ENCODE peak calls at places on chromosomes 7 and 10, in four cellular contexts. One of them, this sample, is unnamed.

GRCh38 chr10:75335191-75335590 is 66.4 kb downstream of the ZNF503 start:
- DNase-seq in left ventricle myocardium inferior: no peak
- DNase-seq in mesendoderm: no peak
- DNase-seq in tibial artery: no peak
- DNase-seq in this sample: no peak

GRCh38 chr7:90889644-90890043 is 293.5 kb downstream of the CDK14 start:
- DNase-seq in mesendoderm: no peak
- DNase-seq in tibial artery: no peak
- DNase-seq in left ventricle myocardium inferior: no peak
- DNase-seq in this sample: no peak

GRCh38 chr7:105932835-105933477 is 30.1 kb upstream of the CDHR3 start:
- DNase-seq in mesendoderm: peak; percentile 19
- DNase-seq in tibial artery: no peak
- DNase-seq in left ventricle myocardium inferior: no peak
- DNase-seq in this sample: no peak

GRCh38 chr10:50286517-50286916 is 35.2 kb upstream of the ASAH2 start:
- DNase-seq in tibial artery: no peak
- DNase-seq in left ventricle myocardium inferior: no peak
- DNase-seq in mesendoderm: no peak
- DNase-seq in this sample: no peak

GRCh38 chr10:57788117-57788516 is 479.6 kb downstream of the IPMK start:
- DNase-seq in tibial artery: no peak
- DNase-seq in mesendoderm: peak; percentile 42
- DNase-seq in left ventricle myocardium inferior: no peak
- DNase-seq in this sample: no peak

GRCh38 chr10:44853148-44853734 is 57.9 kb upstream of the TMEM72 start:
- DNase-seq in left ventricle myocardium inferior: no peak
- DNase-seq in mesendoderm: no peak
- DNase-seq in tibial artery: no peak
- DNase-seq in this sample: no peak

GRCh38 chr10:77609781-77610272 is 27.8 kb downstream of the KCNMA1 start:
- DNase-seq in mesendoderm: no peak
- DNase-seq in tibial artery: no peak
- DNase-seq in left ventricle myocardium inferior: no peak
- DNase-seq in this sample: no peak

GRCh38 chr10:70585555-70586243 is 16.8 kb downstream of the PRF1 start:
- DNase-seq in mesendoderm: no peak
- DNase-seq in tibial artery: no peak
- DNase-seq in left ventricle myocardium inferior: no peak
- DNase-seq in this sample: no peak

GRCh38 chr10:129411146-129411705 is 55.8 kb upstream of the MGMT start:
- DNase-seq in tibial artery: no peak
- DNase-seq in left ventricle myocardium inferior: no peak
- DNase-seq in mesendoderm: no peak
- DNase-seq in this sample: no peak

GRCh38 chr7:73473636-73474035 is 40.1 kb downstream of the FZD9 start:
- DNase-seq in tibial artery: no peak
- DNase-seq in mesendoderm: no peak
- DNase-seq in left ventricle myocardium inferior: no peak
- DNase-seq in this sample: no peak

GRCh38 chr10:80429521-80429966 is 21.2 kb downstream of the PRXL2A start:
- DNase-seq in mesendoderm: no peak
- DNase-seq in left ventricle myocardium inferior: no peak
- DNase-seq in tibial artery: peak; percentile 64
- DNase-seq in this sample: no peak

GRCh38 chr10:35470535-35470934 is 134.2 kb downstream of the CCNY start:
- DNase-seq in mesendoderm: peak; percentile 89
- DNase-seq in left ventricle myocardium inferior: no peak
- DNase-seq in tibial artery: no peak
- DNase-seq in this sample: peak; percentile 52

GRCh38 chr7:12317675-12318074 is 86.0 kb downstream of the VWDE start:
- DNase-seq in left ventricle myocardium inferior: no peak
- DNase-seq in tibial artery: no peak
- DNase-seq in mesendoderm: no peak
- DNase-seq in this sample: no peak

GRCh38 chr10:43223056-43223455 is 43.8 kb downstream of the RASGEF1A start:
- DNase-seq in left ventricle myocardium inferior: no peak
- DNase-seq in tibial artery: no peak
- DNase-seq in mesendoderm: no peak
- DNase-seq in this sample: no peak

GRCh38 chr7:92061154-92061553 is 73.1 kb downstream of the CYP51A1 start:
- DNase-seq in tibial artery: no peak
- DNase-seq in mesendoderm: no peak
- DNase-seq in left ventricle myocardium inferior: no peak
- DNase-seq in this sample: no peak

GRCh38 chr7:105838273-105839141 is 37.9 kb downstream of the ATXN7L1 start:
- DNase-seq in tibial artery: no peak
- DNase-seq in left ventricle myocardium inferior: peak; percentile 29
- DNase-seq in mesendoderm: peak; percentile 79
- DNase-seq in this sample: no peak

GRCh38 chr10:95552680-95553342 is 8.4 kb downstream of the SORBS1 start:
- DNase-seq in tibial artery: no peak
- DNase-seq in left ventricle myocardium inferior: no peak
- DNase-seq in mesendoderm: peak; percentile 78
- DNase-seq in this sample: no peak

GRCh38 chr7:111863269-111863668 is 301.0 kb upstream of the IMMP2L start:
- DNase-seq in mesendoderm: no peak
- DNase-seq in tibial artery: no peak
- DNase-seq in left ventricle myocardium inferior: no peak
- DNase-seq in this sample: no peak

GRCh38 chr7:85528581-85528980 is 341.7 kb upstream of the SEMA3D start:
- DNase-seq in tibial artery: no peak
- DNase-seq in mesendoderm: no peak
- DNase-seq in left ventricle myocardium inferior: no peak
- DNase-seq in this sample: no peak

GRCh38 chr7:78095549-78095948 is 297.0 kb downstream of the PHTF2 start:
- DNase-seq in mesendoderm: peak; percentile 45
- DNase-seq in tibial artery: no peak
- DNase-seq in left ventricle myocardium inferior: no peak
- DNase-seq in this sample: no peak

GRCh38 chr7:1027285-1028043 is 16.9 kb upstream of the GPR146 start:
- DNase-seq in left ventricle myocardium inferior: no peak
- DNase-seq in tibial artery: no peak
- DNase-seq in mesendoderm: peak; percentile 51
- DNase-seq in this sample: no peak

GRCh38 chr7:53062796-53063195 is 27.4 kb downstream of the POM121L12 start:
- DNase-seq in mesendoderm: no peak
- DNase-seq in left ventricle myocardium inferior: no peak
- DNase-seq in tibial artery: no peak
- DNase-seq in this sample: no peak

DNA sequence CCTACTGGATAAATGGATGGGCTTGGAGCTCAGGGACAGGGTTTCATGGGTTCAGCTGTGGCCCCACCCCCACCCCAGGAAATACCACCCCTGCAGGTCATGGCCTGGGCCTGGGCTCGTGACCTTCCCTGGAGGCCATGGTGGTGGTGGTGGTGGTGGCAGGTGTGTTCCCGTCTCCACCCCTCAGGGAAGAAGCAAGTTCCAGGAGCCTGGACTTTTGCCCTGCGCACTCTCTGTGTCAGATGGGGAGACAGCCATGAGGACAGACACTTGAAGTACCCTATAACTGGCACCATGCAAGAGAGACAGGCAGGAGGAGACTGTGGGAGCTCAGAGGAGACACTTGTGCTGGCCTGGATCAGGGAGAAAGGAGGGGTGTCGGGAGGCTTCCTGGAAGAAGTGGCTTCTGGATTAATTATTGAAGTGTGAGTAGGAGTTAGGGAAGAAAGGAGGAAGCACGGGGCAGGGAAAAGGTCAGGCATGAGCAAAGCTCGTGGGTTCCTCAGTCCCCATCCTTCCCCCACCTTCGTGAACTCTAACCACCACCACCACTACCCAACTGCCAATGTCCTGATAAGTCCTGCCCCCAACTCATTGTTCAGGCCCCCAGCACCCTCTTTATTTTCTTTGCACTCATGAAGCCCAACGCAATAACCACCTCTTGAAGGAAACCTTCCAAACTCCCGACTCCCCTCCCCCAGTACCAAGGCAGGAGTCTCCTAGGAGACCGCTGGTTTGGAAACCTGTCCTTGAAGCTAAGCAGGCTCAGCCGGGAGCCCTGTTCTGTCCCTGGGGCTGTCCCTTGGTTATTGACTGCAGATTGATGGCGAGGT is 8.9 kb downstream of the SH2B2 start:
- DNase-seq in tibial artery: no peak
- DNase-seq in left ventricle myocardium inferior: no peak
- DNase-seq in mesendoderm: peak; percentile 21
- DNase-seq in this sample: no peak
- H3K4me1 ChIP-seq in tibial artery: no peaks in the 10 kb centered on the region
- H3K4me1 ChIP-seq in left ventricle myocardium inferior: peaks cover 10% of the 10 kb centered on the region
- H3K4me1 ChIP-seq in mesendoderm: peaks cover 3% of the 10 kb centered on the region
- H3K4me1 ChIP-seq in this sample: peaks cover 4% of the 10 kb centered on the region

GRCh38 chr10:17022898-17023297 is 106.7 kb downstream of the CUBN start:
- DNase-seq in left ventricle myocardium inferior: no peak
- DNase-seq in mesendoderm: peak; percentile 45
- DNase-seq in tibial artery: no peak
- DNase-seq in this sample: no peak
- H3K27ac ChIP-seq in left ventricle myocardium inferior: peak overlapping the region; percentile 79
- H3K27ac ChIP-seq in mesendoderm: peak overlapping the region; percentile 59
- H3K27ac ChIP-seq in tibial artery: peak overlapping the region; percentile 63
- H3K27ac ChIP-seq in this sample: peak overlapping the region; percentile 54

GRCh38 chr10:103854265-103854686 is 1.1 kb downstream of the SH3PXD2A start:
- DNase-seq in left ventricle myocardium inferior: no peak
- DNase-seq in tibial artery: peak; percentile 67
- DNase-seq in mesendoderm: peak; percentile 85
- DNase-seq in this sample: no peak
- H3K4me1 ChIP-seq in left ventricle myocardium inferior: peaks cover 68% of the 10 kb centered on the region
- H3K4me1 ChIP-seq in tibial artery: peaks cover 65% of the 10 kb centered on the region
- H3K4me1 ChIP-seq in mesendoderm: peaks cover 13% of the 10 kb centered on the region
- H3K4me1 ChIP-seq in this sample: peaks cover 58% of the 10 kb centered on the region

DNA sequence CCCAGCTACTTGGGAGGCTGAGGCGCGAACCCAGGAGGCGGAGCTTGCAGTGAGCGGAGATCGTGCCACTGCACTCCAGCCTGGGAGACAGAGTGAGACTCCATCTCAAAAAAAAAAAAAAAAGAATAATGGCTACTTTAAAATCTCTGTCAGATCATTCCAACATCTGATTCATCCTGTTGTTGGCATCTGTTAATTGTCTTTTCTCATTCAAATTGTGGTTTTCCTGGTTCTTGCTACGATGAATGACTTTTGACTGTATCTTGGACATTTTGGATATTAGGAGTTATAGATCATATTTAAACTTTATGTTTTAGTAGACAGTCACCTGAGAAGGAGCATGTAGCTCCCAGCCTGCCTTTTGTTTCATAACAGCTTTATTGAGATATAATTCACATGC is 8.5 kb downstream of the TPST1 start:
- DNase-seq in left ventricle myocardium inferior: no peak
- DNase-seq in mesendoderm: no peak
- DNase-seq in tibial artery: no peak
- DNase-seq in this sample: no peak
- H3K27ac ChIP-seq in left ventricle myocardium inferior: no peak overlapping the region
- H3K27ac ChIP-seq in mesendoderm: no peak overlapping the region
- H3K27ac ChIP-seq in tibial artery: no peak overlapping the region
- H3K27ac ChIP-seq in this sample: no peak overlapping the region

GRCh38 chr7:131327049-131327625 is 539 bp upstream of the MKLN1 start:
- DNase-seq in tibial artery: peak; percentile 73
- DNase-seq in left ventricle myocardium inferior: no peak
- DNase-seq in mesendoderm: peak; percentile 83
- DNase-seq in this sample: peak; percentile 56

GRCh38 chr7:131328387-131329175 is 905 bp downstream of the MKLN1 start:
- DNase-seq in mesendoderm: peak; percentile 58
- DNase-seq in tibial artery: no peak
- DNase-seq in left ventricle myocardium inferior: no peak
- DNase-seq in this sample: no peak

GRCh38 chr7:131329176-131329570 is 1.5 kb downstream of the MKLN1 start:
- DNase-seq in tibial artery: no peak
- DNase-seq in mesendoderm: no peak
- DNase-seq in left ventricle myocardium inferior: no peak
- DNase-seq in this sample: no peak

GRCh38 chr7:131326576-131326975 is 1.1 kb upstream of the MKLN1 start:
- DNase-seq in tibial artery: no peak
- DNase-seq in left ventricle myocardium inferior: no peak
- DNase-seq in mesendoderm: no peak
- DNase-seq in this sample: no peak

GRCh38 chr7:131327626-131328386 is at the start of gene MKLN1:
- DNase-seq in tibial artery: peak; percentile 94
- DNase-seq in mesendoderm: peak; percentile 94
- DNase-seq in left ventricle myocardium inferior: peak; percentile 95
- DNase-seq in this sample: peak; percentile 94
- H3K4me1 ChIP-seq in tibial artery: peaks cover 25% of the 10 kb centered on the region
- H3K4me1 ChIP-seq in mesendoderm: peaks cover 6% of the 10 kb centered on the region
- H3K4me1 ChIP-seq in left ventricle myocardium inferior: peaks cover 60% of the 10 kb centered on the region
- H3K4me1 ChIP-seq in this sample: peaks cover 32% of the 10 kb centered on the region

GRCh38 chr7:139738772-139739171 is 39.0 kb downstream of the HIPK2 start:
- DNase-seq in mesendoderm: no peak
- DNase-seq in tibial artery: no peak
- DNase-seq in left ventricle myocardium inferior: no peak
- DNase-seq in this sample: no peak

GRCh38 chr7:139741813-139742344 is 35.9 kb downstream of the HIPK2 start:
- DNase-seq in left ventricle myocardium inferior: no peak
- DNase-seq in tibial artery: no peak
- DNase-seq in mesendoderm: no peak
- DNase-seq in this sample: no peak

GRCh38 chr7:139738101-139738489 is 39.7 kb downstream of the HIPK2 start:
- DNase-seq in left ventricle myocardium inferior: no peak
- DNase-seq in tibial artery: no peak
- DNase-seq in mesendoderm: no peak
- DNase-seq in this sample: no peak

GRCh38 chr7:139741239-139741638 is 36.6 kb downstream of the HIPK2 start:
- DNase-seq in mesendoderm: no peak
- DNase-seq in left ventricle myocardium inferior: no peak
- DNase-seq in tibial artery: no peak
- DNase-seq in this sample: no peak

GRCh38 chr7:139739863-139740597 is 37.8 kb downstream of the HIPK2 start:
- DNase-seq in mesendoderm: no peak
- DNase-seq in tibial artery: no peak
- DNase-seq in left ventricle myocardium inferior: peak; percentile 63
- DNase-seq in this sample: peak; percentile 74
- H3K27ac ChIP-seq in mesendoderm: no peak overlapping the region
- H3K27ac ChIP-seq in tibial artery: peak overlapping the region; percentile 86
- H3K27ac ChIP-seq in left ventricle myocardium inferior: peak overlapping the region; percentile 91
- H3K27ac ChIP-seq in this sample: peak overlapping the region; percentile 96

This sample was measured in heart left ventricle.